ENCODE peak calls at places on chromosomes 1 and 21, in six cellular contexts. D is neural crest cell; A is iPS-NIHi11; Q is ecto neural progenitor cell; Z is CD8-positive, alpha-beta T cell; M is progenitor cell of endocrine pancreas. J is an unnamed sample.
A peak's percentile ranks its signal among the peaks of the same experiment; 100 is the strongest.

GRCh38 chr1:15459771-15460719 is 3.5 kb downstream of the CELA2A start:
- DNase-seq in A (no peak), M (no peak), Q (no peak), D (no peak), Z (no peak), J (no peak)

GRCh38 chr1:11690132-11690668 is 1.3 kb upstream of the DRAXIN start:
- DNase-seq in Z (no peak), M (no peak), A (no peak), Q (no peak), D (no peak), J (no peak)

GRCh38 chr1:68322837-68323687 is 90.7 kb upstream of the WLS start:
- DNase-seq in M (no peak), Z (no peak), A (no peak), Q (no peak), D (no peak), J (no peak)

GRCh38 chr1:87200875-87201638 is 127.6 kb upstream of the LMO4 start:
- DNase-seq in Q (peak; percentile 38), A (peak; percentile 43), Z (no peak), M (no peak), D (no peak), J (no peak)

GRCh38 chr21:37916795-37917142 is 512 bp upstream of the KCNJ6 start:
- DNase-seq in D (peak; percentile 61), M (peak; percentile 54), Q (peak; percentile 81), Z (no peak), A (peak; percentile 83), J (no peak)

GRCh38 chr1:59952065-59952464 is 25.5 kb upstream of the CYP2J2 start:
- DNase-seq in Q (no peak), D (no peak), Z (no peak), A (no peak), M (no peak), J (no peak)

GRCh38 chr1:28509705-28510349 is 4.0 kb downstream of the RCC1 start:
- DNase-seq in M (no peak), Q (no peak), D (no peak), Z (no peak), A (no peak), J (no peak)

GRCh38 chr21:32256873-32257620 is 21.8 kb downstream of the MIS18A start:
- DNase-seq in Z (no peak), A (peak; percentile 44), Q (no peak), D (no peak), M (no peak), J (no peak)

GRCh38 chr21:41460578-41461527 is 34.8 kb downstream of the MX1 start:
- DNase-seq in A (peak; percentile 81), D (peak; percentile 59), Z (peak; percentile 34), Q (peak; percentile 76), M (peak; percentile 52), J (peak; percentile 83)

GRCh38 chr1:9321480-9321849 is 28.8 kb downstream of the SPSB1 start:
- DNase-seq in Z (no peak), Q (no peak), A (no peak), M (no peak), D (no peak), J (no peak)

GRCh38 chr1:171251042-171251740 is 2.9 kb downstream of the FMO1 start:
- DNase-seq in D (no peak), Q (no peak), Z (no peak), A (no peak), M (peak; percentile 25), J (no peak)

GRCh38 chr1:91026320-91026719 is 4.5 kb upstream of the ZNF644 start:
- DNase-seq in A (no peak), Z (no peak), Q (no peak), D (no peak), M (no peak), J (no peak)

GRCh38 chr1:151988405-151988851 is 5.2 kb downstream of the S100A10 start:
- DNase-seq in D (no peak), A (no peak), M (no peak), Z (no peak), Q (no peak), J (no peak)

GRCh38 chr1:113391643-113392271 is 1.4 kb downstream of the MAGI3 start:
- DNase-seq in Z (no peak), D (no peak), A (no peak), M (no peak), Q (peak; percentile 38), J (no peak)

GRCh38 chr1:93585059-93585966 is 96.3 kb downstream of the BCAR3 start:
- DNase-seq in Q (no peak), Z (no peak), D (no peak), M (peak; percentile 31), A (peak; percentile 75), J (peak; percentile 97)

GRCh38 chr1:11499825-11500331 is 20.9 kb downstream of the DISP3 start:
- DNase-seq in Q (no peak), Z (no peak), A (no peak), D (no peak), M (no peak), J (no peak)

GRCh38 chr1:207081106-207081505 is 7.6 kb upstream of the C4BPB start:
- DNase-seq in Z (no peak), M (no peak), Q (no peak), D (no peak), A (no peak), J (no peak)

GRCh38 chr1:44660176-44660575 is 14.1 kb downstream of the TMEM53 start:
- DNase-seq in Q (no peak), M (no peak), Z (no peak), A (peak; percentile 43), D (no peak), J (peak; percentile 62)

GRCh38 chr21:44425307-44425894 is 29.9 kb upstream of the LRRC3 start:
- DNase-seq in M (no peak), Z (no peak), Q (peak; percentile 48), D (no peak), A (peak; percentile 51), J (peak; percentile 42)

GRCh38 chr1:80462006-80462405 is 1338.7 kb upstream of the ADGRL2 start:
- DNase-seq in M (no peak), D (no peak), Z (no peak), A (no peak), Q (no peak), J (no peak)

GRCh38 chr1:243256590-243256989 is 749 bp downstream of the SDCCAG8 start:
- DNase-seq in Z (no peak), Q (no peak), M (no peak), D (no peak), A (no peak), J (no peak)

GRCh38 chr1:159282118-159282517 is 20.0 kb upstream of the FCER1A start:
- DNase-seq in Z (no peak), D (no peak), A (no peak), Q (no peak), M (no peak), J (no peak)

GRCh38 chr21:26783801-26784200 is 61.4 kb downstream of the ADAMTS1 start:
- DNase-seq in Q (no peak), A (no peak), D (no peak), Z (no peak), M (no peak), J (no peak)

GRCh38 chr1:3068400-3069361 is at the start of gene PRDM16:
- DNase-seq in M (peak; percentile 46), Q (peak; percentile 78), A (no peak), Z (no peak), D (no peak), J (peak; percentile 60)

GRCh38 chr1:88780485-88780884 is 96.4 kb downstream of the PKN2 start:
- DNase-seq in M (no peak), D (no peak), A (no peak), Z (no peak), Q (no peak), J (no peak)

GRCh38 chr1:32939655-32940371 is 24.8 kb downstream of the RNF19B start:
- DNase-seq in Z (no peak), A (no peak), D (no peak), M (no peak), Q (no peak), J (no peak)

GRCh38 chr1:84504580-84505021 is 1.6 kb upstream of the SPATA1 start:
- DNase-seq in D (no peak), Z (no peak), A (no peak), M (no peak), Q (no peak), J (no peak)

GRCh38 chr1:32702599-32703478 is at the start of gene SYNC:
- DNase-seq in Q (peak; percentile 55), M (no peak), Z (no peak), A (peak; percentile 80), D (no peak), J (peak; percentile 81)

GRCh38 chr21:37619464-37619974 is 252.9 kb downstream of the DYRK1A start:
- DNase-seq in M (no peak), Q (no peak), Z (no peak), D (no peak), A (no peak), J (no peak)

GRCh38 chr1:53697671-53698380 is 41.1 kb downstream of the GLIS1 start:
- DNase-seq in M (no peak), Q (no peak), A (no peak), D (no peak), Z (no peak), J (no peak)

GRCh38 chr1:2555634-2556276 is 416 bp upstream of the TNFRSF14 start:
- DNase-seq in M (no peak), D (no peak), Q (no peak), A (no peak), Z (peak; percentile 65), J (peak; percentile 93)

GRCh38 chr1:155396874-155397476 is 76.3 kb downstream of the RUSC1 start:
- DNase-seq in M (no peak), A (no peak), Q (no peak), Z (no peak), D (no peak), J (peak; percentile 80)

GRCh38 chr1:81799939-81800740 is 594 bp upstream of the ADGRL2 start:
- DNase-seq in A (peak; percentile 74), Q (peak; percentile 84), D (peak; percentile 69), M (peak; percentile 53), Z (no peak), J (peak; percentile 41)

GRCh38 chr1:111841189-111841588 is 85.5 kb downstream of the DDX20 start:
- DNase-seq in A (no peak), Q (no peak), M (no peak), D (no peak), Z (no peak), J (no peak)

GRCh38 chr1:9069324-9070100 is at the start of gene SLC2A5:
- DNase-seq in Z (no peak), M (no peak), D (no peak), Q (no peak), A (no peak), J (peak; percentile 51)

GRCh38 chr1:20727746-20728316 is 4.7 kb downstream of the SH2D5 start:
- DNase-seq in A (peak; percentile 66), D (no peak), Z (no peak), Q (peak; percentile 58), M (no peak), J (no peak)

GRCh38 chr1:37035014-37035686 is 835 bp upstream of the GRIK3 start:
- DNase-seq in Z (no peak), M (no peak), D (no peak), Q (peak; percentile 58), A (no peak), J (no peak)

GRCh38 chr1:37661401-37661800 is 26.7 kb upstream of the RSPO1 start:
- DNase-seq in Z (no peak), Q (no peak), A (no peak), D (no peak), M (no peak), J (no peak)

J was measured in lower lobe of right lung.